ENCODE peak calls at places on chromosomes 2 and 18, in six cellular contexts. A is thyroid gland; C is NCI-H2029; N is activated CD8-positive, alpha-beta memory T cell treated with anti-CD3 and anti-CD28 coated beads for 48 hours; V is HT-29; L is naive thymus-derived CD4-positive, alpha-beta T cell. K is an unnamed sample.

GRCh38 chr18:1760901-1761300 is 810.4 kb downstream of the METTL4 start:
- DNase-seq in V (peak), L (no peak), C (no peak), A (no peak), N (no peak), K (no peak)

GRCh38 chr2:203340791-203341487 is 12.7 kb downstream of the ABI2 start:
- DNase-seq in V (no peak), C (no peak), N (no peak), A (peak), L (no peak), K (no peak)

GRCh38 chr2:227058888-227059399 is 105.1 kb downstream of the COL4A4 start:
- DNase-seq in V (no peak), C (no peak), A (no peak), N (no peak), L (no peak), K (no peak)

GRCh38 chr2:36052819-36053218 is 302.8 kb upstream of the CRIM1 start:
- DNase-seq in N (no peak), A (no peak), L (no peak), V (no peak), C (no peak), K (no peak)

GRCh38 chr18:35464731-35465728 is 32.7 kb downstream of the INO80C start:
- DNase-seq in C (no peak), A (no peak), N (no peak), V (no peak), L (no peak), K (no peak)

GRCh38 chr18:22032392-22032961 is 136.9 kb upstream of the GATA6 start:
- DNase-seq in A (no peak), L (no peak), C (no peak), V (peak), N (no peak), K (peak)

GRCh38 chr18:47605093-47605492 is 325.4 kb downstream of the SMAD2 start:
- DNase-seq in A (peak), V (no peak), C (no peak), L (no peak), N (no peak), K (no peak)

GRCh38 chr2:98465456-98466201 is 21.0 kb downstream of the INPP4A start:
- DNase-seq in N (no peak), A (peak), C (peak), L (peak), V (peak), K (no peak)

GRCh38 chr2:237744613-237745249 is 53.8 kb upstream of the RBM44 start:
- DNase-seq in L (peak), C (peak), A (peak), N (peak), V (peak), K (peak)

GRCh38 chr2:239626971-239627598 is 226.3 kb upstream of the HDAC4 start:
- DNase-seq in L (no peak), N (no peak), A (no peak), V (no peak), C (no peak), K (no peak)

GRCh38 chr18:48605408-48605845 is 66.6 kb downstream of the CTIF start:
- DNase-seq in V (peak), L (no peak), A (no peak), N (no peak), C (no peak), K (peak)

GRCh38 chr2:233799087-233799665 is 21.0 kb downstream of the MROH2A start:
- DNase-seq in V (no peak), L (no peak), A (no peak), C (no peak), N (no peak), K (no peak)

GRCh38 chr2:215022418-215022817 is 116.0 kb downstream of the ABCA12 start:
- DNase-seq in C (no peak), N (no peak), V (no peak), L (no peak), A (no peak), K (no peak)

GRCh38 chr2:157628532-157629415 is at the start of gene ACVR1C:
- DNase-seq in V (peak), C (peak), N (peak), L (peak), A (peak), K (peak)

GRCh38 chr2:189341077-189341476 is 100.2 kb upstream of the WDR75 start:
- DNase-seq in V (no peak), A (no peak), N (no peak), L (no peak), C (no peak), K (no peak)